ENCODE peak calls at places on chromosome 18, in ten cellular contexts. O, P, U, Q, R, X, Y, I, C and L are unnamed samples.

GRCh38 chr18:73421010-73421409 is 553.2 kb upstream of the NETO1 start:
- DNase-seq in O (no peak), P (no peak), U (no peak), Q (no peak), R (no peak), X (no peak), Y (no peak), I (no peak), C (no peak), L (no peak)

GRCh38 chr18:74532511-74533025 is 1.7 kb upstream of the CNDP1 start:
- DNase-seq in O (no peak), P (no peak), U (no peak), Q (no peak), R (no peak), X (no peak), Y (no peak), I (no peak), C (no peak), L (no peak)

GRCh38 chr18:76503999-76504398 is 9.0 kb upstream of the ZNF516 start:
- DNase-seq in O (no peak), P (no peak), U (no peak), Q (no peak), R (peak), X (no peak), Y (no peak), I (no peak), C (no peak), L (no peak)

GRCh38 chr18:10453885-10454772 is at the start of gene APCDD1:
- DNase-seq in O (peak), P (peak), U (peak), Q (no peak), R (peak), X (peak), Y (no peak), I (no peak), C (peak), L (no peak)

GRCh38 chr18:61595615-61596014 is 262.4 kb downstream of the CDH20 start:
- DNase-seq in O (no peak), P (no peak), U (no peak), Q (no peak), R (no peak), X (no peak), Y (peak), I (no peak), C (no peak), L (no peak)

GRCh38 chr18:66143029-66143428 is 392.2 kb downstream of the CDH7 start:
- DNase-seq in O (no peak), P (no peak), U (no peak), Q (no peak), R (no peak), X (no peak), Y (no peak), I (no peak), C (no peak), L (no peak)

GRCh38 chr18:65146615-65147014 is 604.2 kb upstream of the CDH7 start:
- DNase-seq in O (no peak), P (no peak), U (no peak), Q (no peak), R (no peak), X (no peak), Y (no peak), I (no peak), C (no peak), L (no peak)

GRCh38 chr18:58015045-58015444 is 29.0 kb upstream of the NEDD4L start:
- DNase-seq in O (no peak), P (no peak), U (no peak), Q (no peak), R (peak), X (no peak), Y (no peak), I (no peak), C (no peak), L (no peak)

GRCh38 chr18:73895701-73896100 is 251.9 kb downstream of the FBXO15 start:
- DNase-seq in O (no peak), P (no peak), U (no peak), Q (no peak), R (no peak), X (no peak), Y (no peak), I (no peak), C (no peak), L (no peak)

GRCh38 chr18:57915848-57916596 is 112.9 kb upstream of the ATP8B1 start:
- DNase-seq in O (no peak), P (no peak), U (no peak), Q (no peak), R (no peak), X (peak), Y (no peak), I (no peak), C (no peak), L (no peak)

GRCh38 chr18:80148316-80149199 is 39.5 kb downstream of the ADNP2 start:
- DNase-seq in O (no peak), P (no peak), U (no peak), Q (no peak), R (peak), X (peak), Y (peak), I (no peak), C (no peak), L (no peak)

GRCh38 chr18:79532690-79533058 is 136.9 kb downstream of the NFATC1 start:
- DNase-seq in O (no peak), P (no peak), U (no peak), Q (no peak), R (no peak), X (no peak), Y (no peak), I (no peak), C (peak), L (no peak)

GRCh38 chr18:13369756-13370510 is 151.4 kb downstream of the LDLRAD4 start:
- DNase-seq in O (no peak), P (no peak), U (peak), Q (peak), R (no peak), X (peak), Y (no peak), I (peak), C (no peak), L (peak)

DNA sequence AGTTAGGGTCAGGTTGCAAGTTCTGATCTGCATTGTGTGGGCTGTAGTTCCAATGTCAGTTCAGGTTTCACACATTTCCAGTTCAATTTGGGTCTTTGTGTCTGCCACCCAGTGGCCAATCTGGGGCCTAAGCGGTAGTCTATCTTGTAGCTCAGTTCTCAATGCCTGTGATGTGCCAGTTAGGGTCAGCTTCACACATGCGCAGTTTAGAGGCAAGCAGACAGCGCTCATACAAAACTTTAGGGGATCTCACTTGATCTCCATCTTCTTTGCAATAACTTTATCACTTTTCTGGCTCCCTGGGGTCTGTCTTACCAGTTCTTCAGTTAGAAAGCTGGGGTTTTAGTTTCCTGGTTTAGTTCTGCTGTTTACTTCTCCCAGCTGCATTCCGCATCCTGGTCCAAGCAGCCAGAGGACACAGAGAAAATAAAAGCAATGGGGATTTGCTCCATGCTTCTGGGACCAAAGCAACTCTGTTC is 11.0 kb upstream of the ZNF24 start:
- DNase-seq in O (peak), P (peak), U (no peak), Q (peak), R (peak), X (peak), Y (peak), I (peak), C (peak), L (peak)
- H3K4me3 ChIP-seq in O (no peak), P (no peak), U (no peak), Q (peak), R (no peak), X (no peak), Y (no peak), I (peak), C (no peak), L (no peak)

DNA sequence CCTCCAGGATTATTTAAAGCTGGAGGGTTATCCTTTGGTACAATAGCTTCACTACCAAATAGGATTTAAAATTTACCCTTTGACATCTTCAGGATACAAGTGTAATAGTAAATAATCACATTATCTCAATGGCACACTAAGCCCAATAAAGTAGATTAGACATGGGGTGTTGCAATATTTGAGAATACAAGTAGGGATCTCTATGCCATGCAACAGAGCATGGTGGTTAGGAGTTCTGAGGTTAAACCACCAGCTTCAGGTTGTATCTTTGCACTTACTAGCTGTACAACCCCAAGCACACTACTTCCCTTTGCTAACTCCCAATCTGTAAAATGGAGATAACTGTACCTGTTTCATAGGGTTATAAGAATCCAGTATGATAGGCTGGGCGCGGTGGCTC is 6.2 kb downstream of the MBD2 start:
- DNase-seq in O (no peak), P (no peak), U (no peak), Q (no peak), R (peak), X (no peak), Y (no peak), I (no peak), C (no peak), L (no peak)
- H3K4me3 ChIP-seq in O (no peak), P (no peak), U (no peak), Q (no peak), R (no peak), X (no peak), Y (no peak), I (no peak), C (no peak), L (no peak)

GRCh38 chr18:55407191-55407590 is 180.8 kb downstream of the TCF4 start:
- DNase-seq in O (no peak), P (no peak), U (no peak), Q (no peak), R (no peak), X (no peak), Y (no peak), I (no peak), C (no peak), L (no peak)
- H3K4me3 ChIP-seq in O (no peak), P (no peak), U (no peak), Q (no peak), R (no peak), X (no peak), Y (no peak), I (peak), C (no peak), L (no peak)

GRCh38 chr18:3014501-3015202 is 1.7 kb upstream of the LPIN2 start:
- DNase-seq in O (no peak), P (no peak), U (no peak), Q (no peak), R (peak), X (no peak), Y (no peak), I (no peak), C (no peak), L (no peak)
- H3K4me3 ChIP-seq in O (no peak), P (no peak), U (peak), Q (no peak), R (no peak), X (no peak), Y (no peak), I (no peak), C (no peak), L (no peak)

GRCh38 chr18:47283476-47283875 is 32.0 kb upstream of the SKOR2 start:
- DNase-seq in O (no peak), P (no peak), U (no peak), Q (peak), R (peak), X (no peak), Y (peak), I (peak), C (no peak), L (no peak)
- H3K4me3 ChIP-seq in O (no peak), P (no peak), U (no peak), Q (no peak), R (no peak), X (no peak), Y (no peak), I (no peak), C (no peak), L (no peak)

DNA sequence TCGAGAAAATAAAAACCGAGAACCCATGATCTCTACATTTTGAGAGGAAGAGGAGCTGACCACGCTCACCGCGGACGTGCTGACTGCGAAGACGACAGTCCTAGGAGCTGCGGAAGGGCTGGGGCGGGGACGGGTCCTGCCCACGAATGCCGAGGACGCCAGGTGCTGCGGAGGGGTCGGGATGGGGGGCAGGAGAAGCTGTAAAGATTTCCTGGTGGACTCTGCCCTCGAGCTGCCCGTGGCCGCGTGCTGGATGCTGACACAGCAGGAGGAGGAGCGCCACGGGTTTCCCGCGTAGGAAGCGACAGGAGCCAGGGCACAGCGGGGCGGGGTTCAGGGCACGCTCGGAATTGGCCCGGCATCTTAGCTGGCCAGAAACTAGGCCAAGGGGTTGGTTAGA is 22.2 kb downstream of the ZSCAN30 start:
- DNase-seq in O (no peak), P (no peak), U (no peak), Q (no peak), R (no peak), X (peak), Y (no peak), I (no peak), C (no peak), L (no peak)
- H3K4me3 ChIP-seq in O (no peak), P (peak), U (no peak), Q (peak), R (no peak), X (peak), Y (peak), I (peak), C (peak), L (no peak)

DNA sequence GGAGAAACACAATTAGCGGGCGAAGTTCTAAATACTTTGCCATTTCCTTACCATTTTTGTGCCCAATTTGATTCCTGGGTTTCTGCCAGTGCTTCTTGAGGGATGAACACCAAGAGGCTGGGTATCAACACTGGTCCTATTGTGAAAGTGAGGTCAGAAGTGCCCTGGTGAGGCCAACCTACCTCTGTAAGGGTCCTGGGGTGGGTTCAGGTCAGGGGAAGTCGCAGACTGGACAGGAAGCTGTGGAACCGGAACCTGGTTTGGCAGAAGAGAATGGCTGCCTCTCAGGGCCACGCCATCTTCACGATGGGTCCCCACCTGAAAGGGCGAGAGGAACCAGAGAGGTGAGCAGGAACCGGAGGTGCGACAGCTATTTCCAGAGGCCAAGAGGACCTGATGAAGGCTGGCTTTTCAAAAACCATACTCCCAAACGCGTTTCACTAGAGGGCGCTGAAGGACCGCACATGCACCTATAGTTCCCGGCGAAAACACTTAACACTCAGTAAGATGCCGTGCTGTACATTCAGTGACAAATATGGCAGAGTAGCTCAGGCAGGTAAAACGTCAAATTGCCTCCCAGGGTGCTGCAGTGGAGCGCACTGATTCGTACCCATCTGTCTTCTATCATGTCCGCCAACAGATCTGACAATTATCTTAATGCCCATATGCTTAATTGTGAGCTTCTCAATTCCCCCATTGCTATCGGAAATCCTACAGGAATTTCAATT is 275.3 kb upstream of the CCDC68 start:
- DNase-seq in O (peak), P (peak), U (peak), Q (peak), R (peak), X (peak), Y (peak), I (peak), C (peak), L (peak)
- H3K4me3 ChIP-seq in O (no peak), P (no peak), U (no peak), Q (no peak), R (no peak), X (no peak), Y (no peak), I (no peak), C (no peak), L (peak)

DNA sequence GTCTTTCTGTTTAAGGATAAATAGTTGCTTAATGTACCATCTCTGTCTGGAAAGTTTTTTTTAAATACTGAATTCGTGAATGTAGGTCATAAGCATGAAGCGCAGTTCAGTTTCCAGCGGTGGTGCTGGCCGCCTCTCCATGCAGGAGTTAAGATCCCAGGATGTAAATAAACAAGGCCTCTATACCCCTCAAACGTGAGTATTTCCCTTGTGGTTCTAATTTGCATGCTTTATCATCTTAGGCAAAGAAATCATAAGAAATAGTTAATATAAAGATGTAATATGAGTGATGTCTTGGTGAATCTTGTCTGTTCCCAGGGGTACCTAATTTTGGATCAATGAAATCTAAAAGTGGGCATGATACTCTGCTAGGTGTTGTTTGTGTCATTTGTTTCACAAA is 1.5 kb downstream of the NDC80 start:
- DNase-seq in O (no peak), P (no peak), U (no peak), Q (no peak), R (no peak), X (no peak), Y (no peak), I (no peak), C (no peak), L (no peak)
- H3K4me3 ChIP-seq in O (no peak), P (no peak), U (peak), Q (peak), R (peak), X (no peak), Y (peak), I (peak), C (no peak), L (peak)

DNA sequence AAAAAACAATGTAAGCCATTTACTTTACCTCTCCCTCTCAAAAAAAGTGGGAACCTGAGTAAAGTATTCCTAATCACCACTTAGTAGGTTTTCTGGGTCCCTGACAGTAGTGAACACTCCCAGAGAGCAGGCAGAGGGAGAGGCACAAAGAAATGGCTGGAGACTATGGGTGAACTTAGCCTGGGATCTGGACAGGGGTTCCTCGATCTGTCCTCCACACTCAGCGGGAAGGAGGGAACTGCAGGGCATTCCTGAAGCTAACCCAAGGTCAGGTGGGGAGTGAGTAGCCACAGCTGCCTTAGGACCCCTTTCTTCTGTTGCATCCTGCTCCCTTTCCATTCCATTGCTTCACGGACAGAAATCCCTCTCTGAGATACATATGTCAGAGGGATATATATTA is 155.3 kb downstream of the TPGS2 start:
- DNase-seq in O (no peak), P (no peak), U (no peak), Q (no peak), R (no peak), X (no peak), Y (no peak), I (no peak), C (no peak), L (no peak)
- H3K4me3 ChIP-seq in O (no peak), P (no peak), U (no peak), Q (no peak), R (no peak), X (no peak), Y (no peak), I (no peak), C (no peak), L (no peak)